ENCODE peak calls at places on chromosome 6, in seven cellular contexts. M is dorsolateral prefrontal cortex; B is heart right ventricle; Z is ovary; Y is sigmoid colon; F is CD8-positive, alpha-beta memory T cell; H is thoracic aorta. R is an unnamed sample.
A peak's percentile ranks its signal among the peaks of the same experiment; 100 is the strongest.

GRCh38 chr6:92840246-92840930 is 579.0 kb downstream of the EPHA7 start:
- DNase-seq in Y (no peak), B (no peak), Z (no peak), H (no peak), F (no peak), M (no peak), R (no peak)

GRCh38 chr6:16822975-16823374 is 61.7 kb upstream of the ATXN1 start:
- DNase-seq in F (no peak), B (no peak), M (no peak), Z (no peak), H (no peak), Y (no peak), R (no peak)

GRCh38 chr6:117908246-117909107 is 1.4 kb downstream of the SLC35F1 start:
- DNase-seq in H (no peak), M (peak; percentile 48), Z (peak; percentile 8), F (no peak), B (peak; percentile 10), Y (no peak), R (no peak)

GRCh38 chr6:161835426-161836029 is 561.7 kb upstream of the AGPAT4 start:
- DNase-seq in Z (no peak), B (no peak), H (no peak), M (no peak), Y (no peak), F (no peak), R (no peak)

GRCh38 chr6:161393839-161394364 is 120.0 kb upstream of the AGPAT4 start:
- DNase-seq in M (no peak), F (peak; percentile 72), B (no peak), Z (no peak), H (no peak), Y (no peak), R (peak; percentile 55)

GRCh38 chr6:144151010-144151727 is 852 bp downstream of the STX11 start:
- DNase-seq in B (no peak), F (peak; percentile 82), H (no peak), Z (no peak), M (no peak), Y (no peak), R (peak; percentile 78)

GRCh38 chr6:130862370-130862769 is 35.2 kb downstream of the SMLR1 start:
- DNase-seq in Y (no peak), M (no peak), B (no peak), H (no peak), Z (no peak), F (no peak), R (no peak)

GRCh38 chr6:35161265-35161664 is 20.1 kb upstream of the TCP11 start:
- DNase-seq in H (no peak), M (no peak), F (no peak), B (no peak), Z (no peak), Y (no peak), R (no peak)

GRCh38 chr6:168526841-168527281 is 85.9 kb downstream of the SMOC2 start:
- DNase-seq in H (peak; percentile 25), B (peak; percentile 50), Z (no peak), M (no peak), F (no peak), Y (peak; percentile 78), R (no peak)

GRCh38 chr6:41568585-41569384 is 22.6 kb downstream of the FOXP4 start:
- DNase-seq in M (no peak), Z (no peak), Y (no peak), B (no peak), F (no peak), H (no peak), R (no peak)

GRCh38 chr6:107784669-107785068 is 39.4 kb downstream of the SCML4 start:
- DNase-seq in B (no peak), M (no peak), Z (no peak), Y (no peak), H (no peak), F (no peak), R (no peak)

GRCh38 chr6:56235245-56235644 is 12.1 kb downstream of the COL21A1 start:
- DNase-seq in Z (no peak), M (no peak), B (no peak), F (no peak), H (no peak), Y (no peak), R (no peak)

GRCh38 chr6:127392301-127392700 is 48.9 kb upstream of the ECHDC1 start:
- DNase-seq in B (no peak), Z (no peak), M (no peak), Y (no peak), F (no peak), H (no peak), R (no peak)

DNA sequence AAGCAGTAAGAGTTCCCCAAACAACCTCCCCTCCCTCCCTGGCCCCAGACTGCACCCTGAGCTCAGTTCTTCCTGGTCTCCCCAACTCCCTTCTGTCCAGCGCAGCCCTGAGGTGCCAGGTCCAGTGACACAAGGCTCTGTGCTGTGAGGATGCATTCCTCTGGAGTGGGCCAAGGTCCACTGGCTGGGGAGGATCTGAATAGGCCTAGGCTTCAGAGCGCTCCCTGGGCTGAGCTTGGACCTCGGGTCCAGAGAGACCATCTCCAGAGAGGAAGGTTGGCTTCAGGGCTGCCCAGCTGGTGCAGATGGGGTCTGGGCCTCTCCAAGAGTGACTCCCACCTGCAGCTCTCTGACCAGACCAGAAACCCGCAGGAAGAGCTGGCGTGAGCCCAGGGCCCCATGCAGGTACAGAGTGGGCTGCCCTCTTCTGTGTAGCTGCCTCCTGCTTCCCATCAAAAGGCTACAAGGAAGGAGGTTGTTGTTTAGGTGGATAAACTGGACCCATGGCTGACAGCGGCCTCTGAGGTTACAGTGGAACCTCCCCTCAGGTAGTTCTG is 52.3 kb upstream of the MLN start:
- DNase-seq in B (no peak), Y (no peak), F (no peak), Z (no peak), M (no peak), H (no peak), R (no peak)
- H3K27me3 ChIP-seq in B (no peaks in the 10 kb centered on the region), Y (no peaks in the 10 kb centered on the region), F (peaks cover 20% of the 10 kb centered on the region), Z (no peaks in the 10 kb centered on the region), M (no peaks in the 10 kb centered on the region), H (no peaks in the 10 kb centered on the region), R (no peaks in the 10 kb centered on the region)

GRCh38 chr6:138576303-138576702 is 77.0 kb upstream of the NHSL1 start:
- DNase-seq in Z (no peak), B (no peak), Y (no peak), M (no peak), H (no peak), F (no peak), R (no peak)

GRCh38 chr6:138580040-138580439 is 80.7 kb upstream of the NHSL1 start:
- DNase-seq in F (no peak), Z (no peak), H (no peak), M (no peak), Y (no peak), B (no peak), R (no peak)

GRCh38 chr6:138575257-138575656 is 76.0 kb upstream of the NHSL1 start:
- DNase-seq in Y (no peak), F (no peak), M (no peak), Z (no peak), H (no peak), B (no peak), R (no peak)

GRCh38 chr6:138580801-138581200 is 81.5 kb upstream of the NHSL1 start:
- DNase-seq in H (no peak), Y (no peak), Z (no peak), B (no peak), F (no peak), M (no peak), R (no peak)

GRCh38 chr6:138577151-138577915 is 78.0 kb upstream of the NHSL1 start:
- DNase-seq in F (no peak), Z (no peak), H (no peak), M (no peak), B (no peak), Y (no peak), R (no peak)
- H3K4me3 ChIP-seq in F (no peak overlapping the region), Z (no peak overlapping the region), H (no peak overlapping the region), M (no peak overlapping the region), B (no peak overlapping the region), Y (no peak overlapping the region), R (no peak overlapping the region)

GRCh38 chr6:43255408-43256054 is 12.2 kb downstream of the TTBK1 start:
- DNase-seq in F (no peak), B (no peak), Z (no peak), Y (no peak), M (no peak), H (no peak), R (no peak)

GRCh38 chr6:43256670-43257664 is 13.7 kb downstream of the TTBK1 start:
- DNase-seq in Z (no peak), H (no peak), M (no peak), B (no peak), Y (no peak), F (peak; percentile 8), R (no peak)

GRCh38 chr6:43253401-43253800 is 10.1 kb downstream of the TTBK1 start:
- DNase-seq in B (no peak), Y (no peak), H (no peak), Z (no peak), F (no peak), M (no peak), R (no peak)

GRCh38 chr6:43254846-43255245 is 11.6 kb downstream of the TTBK1 start:
- DNase-seq in B (no peak), Y (no peak), Z (no peak), H (no peak), F (no peak), M (no peak), R (no peak)

GRCh38 chr6:43254138-43254817 is 11.0 kb downstream of the TTBK1 start:
- DNase-seq in Z (no peak), Y (no peak), F (no peak), H (no peak), M (no peak), B (no peak), R (no peak)
- H3K27me3 ChIP-seq in Z (no peaks in the 10 kb centered on the region), Y (no peaks in the 10 kb centered on the region), F (peaks cover 3% of the 10 kb centered on the region), H (no peaks in the 10 kb centered on the region), M (no peaks in the 10 kb centered on the region), B (no peaks in the 10 kb centered on the region), R (no peaks in the 10 kb centered on the region)

GRCh38 chr6:140228491-140228890 is 854.0 kb upstream of the CITED2 start:
- DNase-seq in H (no peak), M (no peak), B (no peak), Z (no peak), Y (no peak), F (no peak), R (no peak)

GRCh38 chr6:140230282-140230681 is 855.8 kb upstream of the CITED2 start:
- DNase-seq in B (no peak), F (no peak), M (no peak), Y (no peak), Z (no peak), H (no peak), R (no peak)

GRCh38 chr6:140226637-140227036 is 852.2 kb upstream of the CITED2 start:
- DNase-seq in B (no peak), M (no peak), H (no peak), Z (no peak), Y (no peak), F (no peak), R (no peak)

DNA sequence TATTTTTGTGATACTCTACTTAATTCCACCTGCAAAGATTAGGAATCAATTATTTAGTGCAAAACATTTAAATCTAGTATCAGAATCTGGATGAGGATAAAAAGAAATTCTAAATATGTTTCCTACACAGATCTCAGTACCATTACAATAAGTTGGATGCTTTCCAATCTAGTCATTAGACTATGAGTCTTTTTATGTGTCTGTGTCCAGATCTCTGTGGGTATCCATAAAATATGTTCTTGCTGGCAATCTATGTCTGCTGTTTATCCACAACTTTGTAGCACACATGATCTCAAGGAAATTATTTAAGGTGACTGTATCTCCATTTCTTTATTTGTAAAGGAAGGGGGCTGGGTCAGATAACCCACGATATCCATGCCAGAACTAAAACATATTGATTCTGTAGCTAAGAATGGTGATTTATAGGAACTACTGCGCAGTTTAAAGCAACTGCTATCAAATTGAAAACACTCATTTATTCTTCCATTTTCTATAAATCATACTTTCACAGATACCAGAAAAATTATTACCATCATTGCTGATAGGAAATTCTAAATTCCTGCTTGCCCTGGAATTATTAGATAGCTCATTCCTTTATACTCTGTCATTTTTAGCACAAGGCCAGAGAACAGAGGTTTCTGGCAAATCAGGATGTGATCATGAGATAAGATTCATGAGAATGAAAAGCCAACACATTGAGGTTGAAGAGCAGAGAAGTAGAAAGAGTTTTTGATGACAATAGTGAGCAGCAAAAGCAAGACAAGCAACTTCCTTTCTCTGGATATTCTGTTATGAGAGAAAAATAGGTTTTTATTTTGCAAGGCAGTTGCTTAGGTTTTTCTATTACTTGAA is 851.4 kb upstream of the CITED2 start:
- DNase-seq in M (no peak), F (no peak), H (no peak), Z (no peak), Y (no peak), B (no peak), R (no peak)
- H3K4me3 ChIP-seq in M (no peak overlapping the region), F (no peak overlapping the region), H (no peak overlapping the region), Z (no peak overlapping the region), Y (no peak overlapping the region), B (no peak overlapping the region), R (no peak overlapping the region)